ENCODE peak calls at places on chromosomes 7 and 10, in ten cellular contexts. One of them, this sample, is unnamed.
A peak's percentile ranks its signal among the peaks of the same experiment; 100 is the strongest.

GRCh38 chr7:22001345-22002004 is 55.8 kb upstream of the CDCA7L start:
- DNase-seq in T-helper 2 cell: peak; percentile 42
- DNase-seq in lower lobe of right lung: no peak
- DNase-seq in NCI-H1092: no peak
- DNase-seq in WTC11: no peak
- DNase-seq in activated CD4-positive, alpha-beta T cell treated with anti-CD3 and anti-CD28 coated beads, Interleukin-2, amount 50 U/mL, for 4 hours: no peak
- DNase-seq in ovary: no peak
- DNase-seq in stimulated activated CD8-positive, alpha-beta memory T cell treated with anti-CD3 and anti-CD28 coated beads, Interleukin-12 subunit alpha, Interleukin-12 subunit beta, amount 100 ng/mL, for 4 hours: no peak
- DNase-seq in tibial artery: no peak
- DNase-seq in HCEC 1CT: peak; percentile 87
- DNase-seq in this sample: peak; percentile 80

GRCh38 chr7:44824894-44825526 is 22.9 kb downstream of the H2AZ2 start:
- DNase-seq in T-helper 2 cell: no peak
- DNase-seq in lower lobe of right lung: no peak
- DNase-seq in NCI-H1092: no peak
- DNase-seq in WTC11: no peak
- DNase-seq in activated CD4-positive, alpha-beta T cell treated with anti-CD3 and anti-CD28 coated beads, Interleukin-2, amount 50 U/mL, for 4 hours: no peak
- DNase-seq in ovary: no peak
- DNase-seq in stimulated activated CD8-positive, alpha-beta memory T cell treated with anti-CD3 and anti-CD28 coated beads, Interleukin-12 subunit alpha, Interleukin-12 subunit beta, amount 100 ng/mL, for 4 hours: no peak
- DNase-seq in tibial artery: no peak
- DNase-seq in HCEC 1CT: peak; percentile 62
- DNase-seq in this sample: peak; percentile 16

GRCh38 chr7:17015575-17015974 is 133.8 kb upstream of the AGR3 start:
- DNase-seq in T-helper 2 cell: peak; percentile 44
- DNase-seq in lower lobe of right lung: no peak
- DNase-seq in NCI-H1092: no peak
- DNase-seq in WTC11: no peak
- DNase-seq in activated CD4-positive, alpha-beta T cell treated with anti-CD3 and anti-CD28 coated beads, Interleukin-2, amount 50 U/mL, for 4 hours: no peak
- DNase-seq in ovary: no peak
- DNase-seq in stimulated activated CD8-positive, alpha-beta memory T cell treated with anti-CD3 and anti-CD28 coated beads, Interleukin-12 subunit alpha, Interleukin-12 subunit beta, amount 100 ng/mL, for 4 hours: no peak
- DNase-seq in tibial artery: no peak
- DNase-seq in HCEC 1CT: peak; percentile 45
- DNase-seq in this sample: peak; percentile 26

GRCh38 chr7:96605045-96605716 is 104.5 kb downstream of the SEM1 start:
- DNase-seq in T-helper 2 cell: no peak
- DNase-seq in lower lobe of right lung: no peak
- DNase-seq in NCI-H1092: no peak
- DNase-seq in WTC11: no peak
- DNase-seq in activated CD4-positive, alpha-beta T cell treated with anti-CD3 and anti-CD28 coated beads, Interleukin-2, amount 50 U/mL, for 4 hours: no peak
- DNase-seq in ovary: no peak
- DNase-seq in stimulated activated CD8-positive, alpha-beta memory T cell treated with anti-CD3 and anti-CD28 coated beads, Interleukin-12 subunit alpha, Interleukin-12 subunit beta, amount 100 ng/mL, for 4 hours: no peak
- DNase-seq in tibial artery: no peak
- DNase-seq in HCEC 1CT: no peak
- DNase-seq in this sample: no peak

GRCh38 chr10:28684986-28685580 is 7.8 kb downstream of the BAMBI start:
- DNase-seq in T-helper 2 cell: no peak
- DNase-seq in lower lobe of right lung: no peak
- DNase-seq in NCI-H1092: no peak
- DNase-seq in WTC11: no peak
- DNase-seq in activated CD4-positive, alpha-beta T cell treated with anti-CD3 and anti-CD28 coated beads, Interleukin-2, amount 50 U/mL, for 4 hours: no peak
- DNase-seq in ovary: no peak
- DNase-seq in stimulated activated CD8-positive, alpha-beta memory T cell treated with anti-CD3 and anti-CD28 coated beads, Interleukin-12 subunit alpha, Interleukin-12 subunit beta, amount 100 ng/mL, for 4 hours: no peak
- DNase-seq in tibial artery: no peak
- DNase-seq in HCEC 1CT: no peak
- DNase-seq in this sample: no peak

GRCh38 chr7:41029072-41029492 is 673.8 kb downstream of the INHBA start:
- DNase-seq in T-helper 2 cell: no peak
- DNase-seq in lower lobe of right lung: no peak
- DNase-seq in NCI-H1092: no peak
- DNase-seq in WTC11: no peak
- DNase-seq in activated CD4-positive, alpha-beta T cell treated with anti-CD3 and anti-CD28 coated beads, Interleukin-2, amount 50 U/mL, for 4 hours: no peak
- DNase-seq in ovary: no peak
- DNase-seq in stimulated activated CD8-positive, alpha-beta memory T cell treated with anti-CD3 and anti-CD28 coated beads, Interleukin-12 subunit alpha, Interleukin-12 subunit beta, amount 100 ng/mL, for 4 hours: no peak
- DNase-seq in tibial artery: no peak
- DNase-seq in HCEC 1CT: peak; percentile 98
- DNase-seq in this sample: peak; percentile 100

GRCh38 chr10:113479346-113480080 is 73.3 kb upstream of the HABP2 start:
- DNase-seq in T-helper 2 cell: no peak
- DNase-seq in lower lobe of right lung: no peak
- DNase-seq in NCI-H1092: no peak
- DNase-seq in WTC11: no peak
- DNase-seq in activated CD4-positive, alpha-beta T cell treated with anti-CD3 and anti-CD28 coated beads, Interleukin-2, amount 50 U/mL, for 4 hours: no peak
- DNase-seq in ovary: no peak
- DNase-seq in stimulated activated CD8-positive, alpha-beta memory T cell treated with anti-CD3 and anti-CD28 coated beads, Interleukin-12 subunit alpha, Interleukin-12 subunit beta, amount 100 ng/mL, for 4 hours: no peak
- DNase-seq in tibial artery: no peak
- DNase-seq in HCEC 1CT: no peak
- DNase-seq in this sample: no peak

GRCh38 chr7:130141161-130141857 is 63.9 kb downstream of the TMEM209 start:
- DNase-seq in T-helper 2 cell: peak; percentile 61
- DNase-seq in lower lobe of right lung: peak; percentile 85
- DNase-seq in NCI-H1092: no peak
- DNase-seq in WTC11: peak; percentile 88
- DNase-seq in activated CD4-positive, alpha-beta T cell treated with anti-CD3 and anti-CD28 coated beads, Interleukin-2, amount 50 U/mL, for 4 hours: no peak
- DNase-seq in ovary: peak; percentile 84
- DNase-seq in stimulated activated CD8-positive, alpha-beta memory T cell treated with anti-CD3 and anti-CD28 coated beads, Interleukin-12 subunit alpha, Interleukin-12 subunit beta, amount 100 ng/mL, for 4 hours: no peak
- DNase-seq in tibial artery: peak; percentile 64
- DNase-seq in HCEC 1CT: peak; percentile 49
- DNase-seq in this sample: peak; percentile 73

GRCh38 chr7:2521952-2522591 is 2.5 kb downstream of the LFNG start:
- DNase-seq in T-helper 2 cell: peak; percentile 88
- DNase-seq in lower lobe of right lung: peak; percentile 74
- DNase-seq in NCI-H1092: no peak
- DNase-seq in WTC11: no peak
- DNase-seq in activated CD4-positive, alpha-beta T cell treated with anti-CD3 and anti-CD28 coated beads, Interleukin-2, amount 50 U/mL, for 4 hours: peak; percentile 66
- DNase-seq in ovary: no peak
- DNase-seq in stimulated activated CD8-positive, alpha-beta memory T cell treated with anti-CD3 and anti-CD28 coated beads, Interleukin-12 subunit alpha, Interleukin-12 subunit beta, amount 100 ng/mL, for 4 hours: peak; percentile 65
- DNase-seq in tibial artery: no peak
- DNase-seq in HCEC 1CT: no peak
- DNase-seq in this sample: no peak

GRCh38 chr7:116859323-116859722 is 3.1 kb upstream of the CAPZA2 start:
- DNase-seq in T-helper 2 cell: peak; percentile 9
- DNase-seq in lower lobe of right lung: no peak
- DNase-seq in NCI-H1092: no peak
- DNase-seq in WTC11: no peak
- DNase-seq in activated CD4-positive, alpha-beta T cell treated with anti-CD3 and anti-CD28 coated beads, Interleukin-2, amount 50 U/mL, for 4 hours: no peak
- DNase-seq in ovary: no peak
- DNase-seq in stimulated activated CD8-positive, alpha-beta memory T cell treated with anti-CD3 and anti-CD28 coated beads, Interleukin-12 subunit alpha, Interleukin-12 subunit beta, amount 100 ng/mL, for 4 hours: no peak
- DNase-seq in tibial artery: no peak
- DNase-seq in HCEC 1CT: peak; percentile 88
- DNase-seq in this sample: peak; percentile 87

GRCh38 chr7:102811942-102812678 is 63.3 kb downstream of the FAM185A start:
- DNase-seq in T-helper 2 cell: no peak
- DNase-seq in lower lobe of right lung: no peak
- DNase-seq in NCI-H1092: no peak
- DNase-seq in WTC11: no peak
- DNase-seq in activated CD4-positive, alpha-beta T cell treated with anti-CD3 and anti-CD28 coated beads, Interleukin-2, amount 50 U/mL, for 4 hours: no peak
- DNase-seq in ovary: no peak
- DNase-seq in stimulated activated CD8-positive, alpha-beta memory T cell treated with anti-CD3 and anti-CD28 coated beads, Interleukin-12 subunit alpha, Interleukin-12 subunit beta, amount 100 ng/mL, for 4 hours: no peak
- DNase-seq in tibial artery: no peak
- DNase-seq in HCEC 1CT: no peak
- DNase-seq in this sample: no peak

GRCh38 chr10:101744267-101744666 is 31.6 kb downstream of the FGF8 start:
- DNase-seq in T-helper 2 cell: no peak
- DNase-seq in lower lobe of right lung: no peak
- DNase-seq in NCI-H1092: no peak
- DNase-seq in WTC11: no peak
- DNase-seq in activated CD4-positive, alpha-beta T cell treated with anti-CD3 and anti-CD28 coated beads, Interleukin-2, amount 50 U/mL, for 4 hours: no peak
- DNase-seq in ovary: no peak
- DNase-seq in stimulated activated CD8-positive, alpha-beta memory T cell treated with anti-CD3 and anti-CD28 coated beads, Interleukin-12 subunit alpha, Interleukin-12 subunit beta, amount 100 ng/mL, for 4 hours: no peak
- DNase-seq in tibial artery: no peak
- DNase-seq in HCEC 1CT: no peak
- DNase-seq in this sample: no peak

GRCh38 chr10:5584895-5585516 is 60.2 kb downstream of the CALML3 start:
- DNase-seq in T-helper 2 cell: no peak
- DNase-seq in lower lobe of right lung: peak; percentile 38
- DNase-seq in NCI-H1092: peak; percentile 64
- DNase-seq in WTC11: no peak
- DNase-seq in activated CD4-positive, alpha-beta T cell treated with anti-CD3 and anti-CD28 coated beads, Interleukin-2, amount 50 U/mL, for 4 hours: no peak
- DNase-seq in ovary: no peak
- DNase-seq in stimulated activated CD8-positive, alpha-beta memory T cell treated with anti-CD3 and anti-CD28 coated beads, Interleukin-12 subunit alpha, Interleukin-12 subunit beta, amount 100 ng/mL, for 4 hours: no peak
- DNase-seq in tibial artery: no peak
- DNase-seq in HCEC 1CT: peak; percentile 85
- DNase-seq in this sample: peak; percentile 86

GRCh38 chr7:115356139-115356746 is 434.3 kb downstream of the MDFIC start:
- DNase-seq in T-helper 2 cell: no peak
- DNase-seq in lower lobe of right lung: no peak
- DNase-seq in NCI-H1092: peak; percentile 16
- DNase-seq in WTC11: no peak
- DNase-seq in activated CD4-positive, alpha-beta T cell treated with anti-CD3 and anti-CD28 coated beads, Interleukin-2, amount 50 U/mL, for 4 hours: no peak
- DNase-seq in ovary: no peak
- DNase-seq in stimulated activated CD8-positive, alpha-beta memory T cell treated with anti-CD3 and anti-CD28 coated beads, Interleukin-12 subunit alpha, Interleukin-12 subunit beta, amount 100 ng/mL, for 4 hours: no peak
- DNase-seq in tibial artery: no peak
- DNase-seq in HCEC 1CT: peak; percentile 48
- DNase-seq in this sample: peak; percentile 44

GRCh38 chr7:8133955-8134733 is 127.8 kb downstream of the ICA1 start:
- DNase-seq in T-helper 2 cell: peak; percentile 89
- DNase-seq in lower lobe of right lung: no peak
- DNase-seq in NCI-H1092: no peak
- DNase-seq in WTC11: no peak
- DNase-seq in activated CD4-positive, alpha-beta T cell treated with anti-CD3 and anti-CD28 coated beads, Interleukin-2, amount 50 U/mL, for 4 hours: no peak
- DNase-seq in ovary: no peak
- DNase-seq in stimulated activated CD8-positive, alpha-beta memory T cell treated with anti-CD3 and anti-CD28 coated beads, Interleukin-12 subunit alpha, Interleukin-12 subunit beta, amount 100 ng/mL, for 4 hours: no peak
- DNase-seq in tibial artery: no peak
- DNase-seq in HCEC 1CT: no peak
- DNase-seq in this sample: no peak

GRCh38 chr7:93894426-93894825 is 3.9 kb upstream of the TFPI2 start:
- DNase-seq in T-helper 2 cell: no peak
- DNase-seq in lower lobe of right lung: no peak
- DNase-seq in NCI-H1092: no peak
- DNase-seq in WTC11: no peak
- DNase-seq in activated CD4-positive, alpha-beta T cell treated with anti-CD3 and anti-CD28 coated beads, Interleukin-2, amount 50 U/mL, for 4 hours: no peak
- DNase-seq in ovary: no peak
- DNase-seq in stimulated activated CD8-positive, alpha-beta memory T cell treated with anti-CD3 and anti-CD28 coated beads, Interleukin-12 subunit alpha, Interleukin-12 subunit beta, amount 100 ng/mL, for 4 hours: no peak
- DNase-seq in tibial artery: no peak
- DNase-seq in HCEC 1CT: no peak
- DNase-seq in this sample: no peak

GRCh38 chr7:151691449-151691848 is 171.8 kb upstream of the RHEB start:
- DNase-seq in T-helper 2 cell: no peak
- DNase-seq in lower lobe of right lung: no peak
- DNase-seq in NCI-H1092: no peak
- DNase-seq in WTC11: no peak
- DNase-seq in activated CD4-positive, alpha-beta T cell treated with anti-CD3 and anti-CD28 coated beads, Interleukin-2, amount 50 U/mL, for 4 hours: no peak
- DNase-seq in ovary: no peak
- DNase-seq in stimulated activated CD8-positive, alpha-beta memory T cell treated with anti-CD3 and anti-CD28 coated beads, Interleukin-12 subunit alpha, Interleukin-12 subunit beta, amount 100 ng/mL, for 4 hours: no peak
- DNase-seq in tibial artery: no peak
- DNase-seq in HCEC 1CT: no peak
- DNase-seq in this sample: no peak

GRCh38 chr10:70674560-70675495 is 2.5 kb downstream of the ADAMTS14 start:
- DNase-seq in T-helper 2 cell: no peak
- DNase-seq in lower lobe of right lung: no peak
- DNase-seq in NCI-H1092: no peak
- DNase-seq in WTC11: no peak
- DNase-seq in activated CD4-positive, alpha-beta T cell treated with anti-CD3 and anti-CD28 coated beads, Interleukin-2, amount 50 U/mL, for 4 hours: no peak
- DNase-seq in ovary: no peak
- DNase-seq in stimulated activated CD8-positive, alpha-beta memory T cell treated with anti-CD3 and anti-CD28 coated beads, Interleukin-12 subunit alpha, Interleukin-12 subunit beta, amount 100 ng/mL, for 4 hours: no peak
- DNase-seq in tibial artery: no peak
- DNase-seq in HCEC 1CT: no peak
- DNase-seq in this sample: no peak

GRCh38 chr10:5958077-5958476 is 19.3 kb downstream of the IL15RA start:
- DNase-seq in T-helper 2 cell: no peak
- DNase-seq in lower lobe of right lung: no peak
- DNase-seq in NCI-H1092: no peak
- DNase-seq in WTC11: no peak
- DNase-seq in activated CD4-positive, alpha-beta T cell treated with anti-CD3 and anti-CD28 coated beads, Interleukin-2, amount 50 U/mL, for 4 hours: no peak
- DNase-seq in ovary: no peak
- DNase-seq in stimulated activated CD8-positive, alpha-beta memory T cell treated with anti-CD3 and anti-CD28 coated beads, Interleukin-12 subunit alpha, Interleukin-12 subunit beta, amount 100 ng/mL, for 4 hours: no peak
- DNase-seq in tibial artery: no peak
- DNase-seq in HCEC 1CT: peak; percentile 62
- DNase-seq in this sample: peak; percentile 95

GRCh38 chr10:36647540-36647939 is 477.9 kb upstream of the ANKRD30A start:
- DNase-seq in T-helper 2 cell: no peak
- DNase-seq in lower lobe of right lung: no peak
- DNase-seq in NCI-H1092: no peak
- DNase-seq in WTC11: peak; percentile 12
- DNase-seq in activated CD4-positive, alpha-beta T cell treated with anti-CD3 and anti-CD28 coated beads, Interleukin-2, amount 50 U/mL, for 4 hours: no peak
- DNase-seq in ovary: no peak
- DNase-seq in stimulated activated CD8-positive, alpha-beta memory T cell treated with anti-CD3 and anti-CD28 coated beads, Interleukin-12 subunit alpha, Interleukin-12 subunit beta, amount 100 ng/mL, for 4 hours: no peak
- DNase-seq in tibial artery: no peak
- DNase-seq in HCEC 1CT: no peak
- DNase-seq in this sample: no peak

GRCh38 chr7:96026006-96026405 is 253.7 kb downstream of the DYNC1I1 start:
- DNase-seq in T-helper 2 cell: no peak
- DNase-seq in lower lobe of right lung: no peak
- DNase-seq in NCI-H1092: no peak
- DNase-seq in WTC11: no peak
- DNase-seq in activated CD4-positive, alpha-beta T cell treated with anti-CD3 and anti-CD28 coated beads, Interleukin-2, amount 50 U/mL, for 4 hours: no peak
- DNase-seq in ovary: no peak
- DNase-seq in stimulated activated CD8-positive, alpha-beta memory T cell treated with anti-CD3 and anti-CD28 coated beads, Interleukin-12 subunit alpha, Interleukin-12 subunit beta, amount 100 ng/mL, for 4 hours: no peak
- DNase-seq in tibial artery: no peak
- DNase-seq in HCEC 1CT: no peak
- DNase-seq in this sample: no peak

GRCh38 chr7:20407585-20408466 is 77.1 kb downstream of the ITGB8 start:
- DNase-seq in T-helper 2 cell: no peak
- DNase-seq in lower lobe of right lung: peak; percentile 69
- DNase-seq in NCI-H1092: peak; percentile 86
- DNase-seq in WTC11: no peak
- DNase-seq in activated CD4-positive, alpha-beta T cell treated with anti-CD3 and anti-CD28 coated beads, Interleukin-2, amount 50 U/mL, for 4 hours: no peak
- DNase-seq in ovary: peak; percentile 59
- DNase-seq in stimulated activated CD8-positive, alpha-beta memory T cell treated with anti-CD3 and anti-CD28 coated beads, Interleukin-12 subunit alpha, Interleukin-12 subunit beta, amount 100 ng/mL, for 4 hours: no peak
- DNase-seq in tibial artery: peak; percentile 54
- DNase-seq in HCEC 1CT: peak; percentile 76
- DNase-seq in this sample: peak; percentile 43

GRCh38 chr7:141012044-141012685 is 2.6 kb downstream of the MRPS33 start:
- DNase-seq in T-helper 2 cell: peak; percentile 88
- DNase-seq in lower lobe of right lung: peak; percentile 49
- DNase-seq in NCI-H1092: peak; percentile 74
- DNase-seq in WTC11: peak; percentile 63
- DNase-seq in activated CD4-positive, alpha-beta T cell treated with anti-CD3 and anti-CD28 coated beads, Interleukin-2, amount 50 U/mL, for 4 hours: peak; percentile 72
- DNase-seq in ovary: peak; percentile 23
- DNase-seq in stimulated activated CD8-positive, alpha-beta memory T cell treated with anti-CD3 and anti-CD28 coated beads, Interleukin-12 subunit alpha, Interleukin-12 subunit beta, amount 100 ng/mL, for 4 hours: peak; percentile 54
- DNase-seq in tibial artery: peak; percentile 24
- DNase-seq in HCEC 1CT: peak; percentile 61
- DNase-seq in this sample: peak; percentile 62

GRCh38 chr7:100884741-100885439 is 4.6 kb downstream of the UFSP1 start:
- DNase-seq in T-helper 2 cell: peak; percentile 49
- DNase-seq in lower lobe of right lung: no peak
- DNase-seq in NCI-H1092: no peak
- DNase-seq in WTC11: no peak
- DNase-seq in activated CD4-positive, alpha-beta T cell treated with anti-CD3 and anti-CD28 coated beads, Interleukin-2, amount 50 U/mL, for 4 hours: no peak
- DNase-seq in ovary: no peak
- DNase-seq in stimulated activated CD8-positive, alpha-beta memory T cell treated with anti-CD3 and anti-CD28 coated beads, Interleukin-12 subunit alpha, Interleukin-12 subunit beta, amount 100 ng/mL, for 4 hours: no peak
- DNase-seq in tibial artery: no peak
- DNase-seq in HCEC 1CT: no peak
- DNase-seq in this sample: no peak

This sample was measured in IMR-90.